ENCODE peak calls at places on chromosomes 6 and 20, in seven cellular contexts. T is astrocyte of the spinal cord, B is bronchial epithelial cell, O is PC-3, M is neural crest cell, D is lower leg skin, V is heart left ventricle. Z is an unnamed sample.

GRCh38 chr6:163460307-163460782 is 45.8 kb downstream of the QKI start:
- DNase-seq in T (peak), B (peak), V (no peak), D (no peak), M (no peak), O (no peak), Z (no peak)

GRCh38 chr6:73074175-73074574 is 151.1 kb downstream of the KHDC1L start:
- DNase-seq in B (peak), M (no peak), D (no peak), O (peak), T (peak), V (no peak), Z (no peak)

GRCh38 chr20:51503376-51503775 is 39.1 kb downstream of the NFATC2 start:
- DNase-seq in T (no peak), D (no peak), B (no peak), M (no peak), O (no peak), V (no peak), Z (no peak)

GRCh38 chr6:21845018-21845417 is 251.5 kb downstream of the SOX4 start:
- DNase-seq in D (no peak), O (no peak), M (peak), V (no peak), T (no peak), B (no peak), Z (peak)

GRCh38 chr20:16423311-16424212 is 149.7 kb downstream of the KIF16B start:
- DNase-seq in B (peak), M (no peak), T (no peak), V (no peak), O (no peak), D (no peak), Z (no peak)

GRCh38 chr6:77011929-77012545 is 451.3 kb downstream of the HTR1B start:
- DNase-seq in M (no peak), B (no peak), O (no peak), V (no peak), T (no peak), D (no peak), Z (no peak)

GRCh38 chr6:154857529-154857928 is 124.3 kb downstream of the SCAF8 start:
- DNase-seq in B (no peak), D (no peak), V (no peak), T (no peak), O (no peak), M (no peak), Z (no peak)

GRCh38 chr6:5125152-5126006 is 40.2 kb downstream of the PPP1R3G start:
- DNase-seq in B (peak), V (no peak), M (no peak), D (no peak), T (peak), O (peak), Z (no peak)

GRCh38 chr6:148074735-148075134 is 267.9 kb upstream of the SASH1 start:
- DNase-seq in O (no peak), V (no peak), T (no peak), D (no peak), M (no peak), B (peak), Z (no peak)

GRCh38 chr20:46150982-46151381 is 32.9 kb downstream of the CD40 start:
- DNase-seq in O (no peak), D (no peak), T (no peak), B (no peak), V (no peak), M (no peak), Z (no peak)

GRCh38 chr6:36676142-36677058 is 2.1 kb upstream of the CDKN1A start:
- DNase-seq in V (no peak), M (no peak), T (peak), D (no peak), B (peak), O (no peak), Z (no peak)

GRCh38 chr6:133187657-133188453 is 53.3 kb upstream of the EYA4 start:
- DNase-seq in T (peak), O (peak), D (no peak), B (peak), M (no peak), V (no peak), Z (no peak)

GRCh38 chr6:75204959-75205775 is 686 bp downstream of the COL12A1 start:
- DNase-seq in B (peak), D (no peak), T (peak), M (peak), V (peak), O (peak), Z (no peak)

DNA sequence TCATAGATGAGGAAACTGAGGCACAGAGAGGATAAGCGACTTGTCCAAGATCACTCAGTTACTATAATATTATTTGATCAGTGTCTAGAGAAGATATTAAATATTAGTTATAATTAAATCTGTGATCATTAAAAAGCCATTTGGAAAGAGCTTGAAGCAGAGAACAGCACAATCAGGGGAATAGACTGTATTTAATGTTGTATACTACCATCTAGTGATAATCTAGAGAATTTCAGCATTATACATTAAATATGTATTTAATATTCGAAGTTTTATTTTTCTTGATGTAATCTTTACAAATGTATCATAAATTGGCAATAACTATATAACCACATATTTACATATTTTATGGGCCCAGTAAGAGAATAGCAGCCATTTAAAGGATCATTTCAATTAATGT is 20.2 kb upstream of the MTCL3 start:
- DNase-seq in V (no peak), O (peak), D (no peak), M (no peak), T (peak), B (peak), Z (no peak)
- TF ChIP-seq CTCF in V (peak), O (peak), D (no peak), M (peak), T (no peak), B (no peak), Z (peak)

GRCh38 chr20:1265226-1265915 is 723 bp upstream of the SNPH start:
- DNase-seq in M (no peak), O (no peak), V (no peak), T (peak), B (peak), D (no peak), Z (no peak)

GRCh38 chr20:1267161-1267560 is 1.1 kb downstream of the SNPH start:
- DNase-seq in T (no peak), B (no peak), O (no peak), M (no peak), V (no peak), D (no peak), Z (no peak)

GRCh38 chr20:1267809-1268374 is 1.8 kb downstream of the SNPH start:
- DNase-seq in T (no peak), M (no peak), B (no peak), O (no peak), D (no peak), V (no peak), Z (no peak)

GRCh38 chr20:1265916-1266166 is 253 bp upstream of the SNPH start:
- DNase-seq in T (no peak), B (no peak), O (no peak), V (no peak), D (no peak), M (no peak), Z (no peak)

DNA sequence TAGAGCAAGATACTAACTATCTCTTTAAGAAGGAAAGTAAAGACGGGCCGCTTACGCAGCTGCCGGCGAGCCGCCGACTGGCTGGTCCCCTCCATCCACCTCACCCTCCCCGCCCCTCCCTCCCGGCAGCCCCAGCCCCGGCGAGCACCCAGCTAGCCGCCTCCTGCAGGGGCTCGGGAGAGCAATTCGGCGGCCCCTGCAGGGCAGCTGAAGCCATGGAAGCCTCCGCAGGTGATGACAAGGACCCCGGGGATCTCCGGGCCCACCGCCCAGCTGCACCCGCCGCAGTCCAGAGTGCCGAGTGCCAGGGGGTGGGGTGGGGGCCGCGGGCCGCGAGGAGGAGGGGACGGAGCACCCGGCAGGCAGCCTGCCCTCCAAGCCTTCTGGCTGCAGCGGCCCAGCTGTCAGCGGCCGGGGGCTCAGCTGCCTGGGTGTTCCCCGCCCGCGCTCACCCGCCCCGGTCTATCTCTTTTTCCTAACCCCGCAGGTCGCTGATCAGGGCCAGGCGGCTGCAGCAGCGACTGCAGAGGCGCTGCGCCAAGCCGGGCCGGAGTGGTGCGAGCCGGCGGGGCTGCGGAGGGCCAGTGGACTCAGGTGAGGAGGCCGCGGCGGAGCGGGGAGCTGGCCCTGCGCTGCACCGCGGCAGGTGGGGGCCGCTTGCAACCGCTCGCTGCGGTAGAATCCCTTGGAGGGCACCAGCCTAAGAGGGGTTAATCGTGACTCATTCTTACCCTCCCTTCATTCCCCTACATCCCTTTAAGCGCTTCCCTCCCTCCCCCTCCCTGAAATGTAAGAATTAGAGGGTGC is at the start of gene SNPH:
- DNase-seq in V (peak), O (peak), M (peak), D (peak), T (peak), B (peak), Z (peak)
- TF ChIP-seq CTCF in V (no peak), O (no peak), M (no peak), D (no peak), T (no peak), B (no peak), Z (peak)

GRCh38 chr6:87139236-87139635 is 16.1 kb upstream of the ZNF292 start:
- DNase-seq in B (peak), D (no peak), T (peak), M (no peak), V (no peak), O (peak), Z (no peak)
- TF ChIP-seq CTCF in B (peak), D (no peak), T (peak), M (peak), V (peak), O (peak), Z (peak)

GRCh38 chr6:7727150-7727950 is 1.5 kb downstream of the BMP6 start:
- DNase-seq in B (no peak), T (no peak), M (peak), D (no peak), O (peak), V (peak), Z (no peak)
- TF ChIP-seq CTCF in B (no peak), T (no peak), M (no peak), D (no peak), O (no peak), V (no peak), Z (no peak)

GRCh38 chr6:26536571-26537159 is 1.5 kb upstream of the HMGN4 start:
- DNase-seq in O (peak), V (no peak), B (no peak), D (no peak), T (peak), M (no peak), Z (no peak)

GRCh38 chr6:26537160-26537845 is 863 bp upstream of the HMGN4 start:
- DNase-seq in V (peak), M (peak), B (peak), T (peak), O (peak), D (peak), Z (peak)

GRCh38 chr6:26538936-26539615 is 910 bp downstream of the HMGN4 start:
- DNase-seq in O (no peak), M (no peak), B (peak), T (no peak), V (no peak), D (no peak), Z (no peak)

GRCh38 chr6:26538572-26538902 is 371 bp downstream of the HMGN4 start:
- DNase-seq in V (no peak), O (peak), M (no peak), B (no peak), D (no peak), T (no peak), Z (no peak)

GRCh38 chr6:26537846-26538571 is at the start of gene HMGN4:
- DNase-seq in M (peak), O (peak), D (peak), V (peak), T (peak), B (peak), Z (peak)
- TF ChIP-seq CTCF in M (no peak), O (no peak), D (no peak), V (no peak), T (peak), B (no peak), Z (no peak)

GRCh38 chr6:26087284-26088115 is at the start of gene HFE:
- DNase-seq in O (no peak), V (peak), D (peak), B (peak), T (peak), M (peak), Z (peak)
- TF ChIP-seq CTCF in O (no peak), V (no peak), D (no peak), B (peak), T (no peak), M (no peak), Z (peak)

GRCh38 chr20:19301843-19302242 is 89.4 kb downstream of the SLC24A3 start:
- DNase-seq in B (peak), M (no peak), O (no peak), T (no peak), D (no peak), V (no peak), Z (no peak)
- TF ChIP-seq CTCF in B (no peak), M (no peak), O (no peak), T (no peak), D (no peak), V (no peak), Z (no peak)

DNA sequence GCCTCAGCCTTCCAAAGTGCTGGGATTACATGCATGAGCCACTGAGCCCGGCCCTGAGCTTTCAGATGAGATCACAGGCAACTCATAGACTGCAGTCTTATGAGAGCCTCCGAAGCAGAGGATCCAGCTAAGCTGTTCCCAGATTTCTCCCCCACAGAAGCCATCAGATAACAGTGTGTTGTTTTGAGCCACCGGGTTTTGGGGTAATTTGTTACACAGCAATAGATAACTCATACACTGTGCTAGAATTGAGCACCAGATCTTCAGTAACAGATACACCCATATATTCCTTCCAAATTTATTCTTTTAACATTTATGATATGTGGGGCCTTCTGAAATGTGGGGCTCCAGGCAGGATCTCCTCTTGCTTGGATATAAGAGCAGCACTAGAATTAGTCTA is 19.0 kb upstream of the ZBTB22 start:
- DNase-seq in V (no peak), M (no peak), B (no peak), O (no peak), T (no peak), D (no peak), Z (no peak)
- TF ChIP-seq CTCF in V (no peak), M (no peak), B (no peak), O (no peak), T (no peak), D (no peak), Z (no peak)

GRCh38 chr20:14193885-14194284 is 143.5 kb downstream of the FLRT3 start:
- DNase-seq in B (peak), O (peak), T (no peak), V (no peak), D (no peak), M (no peak), Z (no peak)

GRCh38 chr20:14197097-14197496 is 140.3 kb downstream of the FLRT3 start:
- DNase-seq in T (peak), M (no peak), O (no peak), V (no peak), B (no peak), D (no peak), Z (no peak)

GRCh38 chr20:14199111-14199510 is 138.3 kb downstream of the FLRT3 start:
- DNase-seq in V (no peak), O (no peak), M (no peak), T (no peak), D (no peak), B (no peak), Z (no peak)

GRCh38 chr20:14193443-14193842 is 144.0 kb downstream of the FLRT3 start:
- DNase-seq in D (no peak), M (no peak), T (no peak), V (no peak), O (no peak), B (no peak), Z (no peak)

DNA sequence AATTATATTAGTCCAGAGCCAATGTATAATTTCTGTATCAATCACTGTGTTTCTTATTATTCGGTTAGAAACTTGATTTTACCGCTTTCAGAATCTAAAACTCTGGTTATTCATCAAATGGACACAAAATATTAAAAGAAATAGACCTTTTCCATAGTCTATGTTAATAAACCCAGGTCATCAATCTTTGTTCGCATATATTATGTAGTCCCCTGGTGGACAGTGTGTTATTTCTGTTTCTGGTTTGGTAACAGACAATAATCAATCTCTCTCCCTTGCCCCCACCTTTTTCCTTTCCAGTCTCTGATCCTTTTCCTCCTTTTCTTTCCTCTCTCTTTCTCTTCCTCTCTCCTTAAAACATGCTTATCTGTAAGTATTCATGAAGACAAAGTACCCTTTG is 139.0 kb downstream of the FLRT3 start:
- DNase-seq in T (no peak), V (no peak), M (no peak), O (peak), D (no peak), B (no peak), Z (no peak)
- TF ChIP-seq CTCF in T (no peak), V (no peak), M (no peak), O (peak), D (no peak), B (no peak), Z (no peak)

GRCh38 chr6:71268710-71269437 is 19.7 kb upstream of the OGFRL1 start:
- DNase-seq in V (no peak), B (no peak), D (no peak), O (no peak), T (no peak), M (no peak), Z (no peak)
- TF ChIP-seq CTCF in V (no peak), B (no peak), D (no peak), O (no peak), T (no peak), M (no peak), Z (no peak)